ENCODE peak calls at places on chromosomes 3 and 15, in eight cellular contexts. S is GM12891, T is transverse colon, N is IMR-90, X is heart left ventricle, H is adrenal gland, I is HCT116, E is body of pancreas. C is an unnamed sample.

GRCh38 chr3:16824085-16824696 is 60.6 kb upstream of the PLCL2 start:
- DNase-seq in S (no peak), T (no peak), N (no peak), X (no peak), H (no peak), I (no peak), E (no peak), C (no peak)

GRCh38 chr3:9536212-9536611 is 17.4 kb downstream of the LHFPL4 start:
- DNase-seq in S (no peak), T (no peak), N (no peak), X (no peak), H (no peak), I (no peak), E (no peak), C (no peak)

GRCh38 chr15:25394893-25395292 is 43.9 kb downstream of the UBE3A start:
- DNase-seq in S (no peak), T (no peak), N (no peak), X (no peak), H (no peak), I (no peak), E (no peak), C (no peak)

GRCh38 chr3:123137001-123137400 is 64.7 kb upstream of the SEC22A start:
- DNase-seq in S (no peak), T (no peak), N (no peak), X (no peak), H (no peak), I (no peak), E (no peak), C (no peak)

GRCh38 chr15:74242296-74242929 is 6.3 kb downstream of the CCDC33 start:
- DNase-seq in S (no peak), T (no peak), N (peak), X (no peak), H (peak), I (peak), E (peak), C (peak)

GRCh38 chr3:89114841-89115223 is 7.4 kb downstream of the EPHA3 start:
- DNase-seq in S (no peak), T (no peak), N (no peak), X (no peak), H (no peak), I (no peak), E (no peak), C (no peak)

GRCh38 chr3:184029456-184029950 is 2.0 kb upstream of the HTR3D start:
- DNase-seq in S (no peak), T (no peak), N (no peak), X (no peak), H (no peak), I (no peak), E (no peak), C (no peak)

GRCh38 chr3:194816748-194817591 is 131.3 kb downstream of the FAM43A start:
- DNase-seq in S (no peak), T (no peak), N (no peak), X (no peak), H (no peak), I (no peak), E (no peak), C (no peak)

GRCh38 chr3:54120657-54121403 is 1.5 kb upstream of the CACNA2D3 start:
- DNase-seq in S (peak), T (no peak), N (no peak), X (peak), H (no peak), I (no peak), E (peak), C (no peak)

GRCh38 chr3:145903472-145904013 is 257.4 kb downstream of the PLOD2 start:
- DNase-seq in S (no peak), T (no peak), N (no peak), X (no peak), H (no peak), I (no peak), E (no peak), C (no peak)

GRCh38 chr15:38176155-38176554 is 76.5 kb upstream of the SPRED1 start:
- DNase-seq in S (no peak), T (no peak), N (peak), X (no peak), H (no peak), I (no peak), E (no peak), C (no peak)

DNA sequence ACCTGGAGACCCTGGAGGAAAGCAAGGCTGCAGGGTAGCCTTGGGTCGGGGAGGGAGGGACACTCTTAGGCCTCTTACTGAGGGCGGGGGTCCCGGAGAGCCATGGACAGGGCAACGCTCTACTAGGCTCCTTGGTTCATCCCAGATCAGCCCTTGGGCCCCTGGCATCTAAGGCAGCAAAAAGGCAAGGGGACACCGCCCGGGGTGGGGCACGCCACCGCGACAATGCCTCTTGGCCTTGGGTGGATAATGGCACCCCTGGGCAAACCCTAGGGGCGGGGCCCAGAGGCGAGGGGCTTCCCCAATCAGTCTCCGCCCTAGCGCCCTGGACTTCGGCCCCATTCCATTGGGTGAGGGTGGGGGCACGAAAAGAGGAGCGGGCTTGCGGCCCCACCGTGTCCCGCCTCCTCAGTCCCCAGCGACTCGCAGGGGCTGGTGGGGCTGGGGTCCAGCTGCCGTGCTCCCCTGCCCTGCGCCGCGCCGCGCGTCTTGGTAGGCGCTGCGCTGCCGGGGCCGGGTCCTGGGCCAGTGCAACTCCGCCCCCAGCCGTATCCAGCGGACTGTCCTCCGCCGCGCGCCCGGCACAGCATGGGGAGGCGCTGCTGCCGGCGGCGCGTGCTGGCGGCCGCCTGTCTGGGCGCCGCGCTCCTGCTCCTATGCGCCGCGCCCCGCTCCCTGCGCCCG is at the start of gene CHST13:
- DNase-seq in S (no peak), T (peak), N (peak), X (peak), H (peak), I (no peak), E (peak), C (no peak)
- TF ChIP-seq POLR2A in S (no peak), T (peak), N (no peak), X (no peak), H (no peak), I (no peak), E (no peak), C (no peak)

GRCh38 chr3:129564981-129565644 is 22.1 kb downstream of the H1-8 start:
- DNase-seq in S (no peak), T (no peak), N (no peak), X (no peak), H (no peak), I (no peak), E (no peak), C (no peak)

GRCh38 chr3:129565902-129566301 is 22.9 kb downstream of the H1-8 start:
- DNase-seq in S (no peak), T (no peak), N (no peak), X (no peak), H (no peak), I (no peak), E (no peak), C (no peak)

GRCh38 chr3:129567932-129568331 is 25.0 kb downstream of the H1-8 start:
- DNase-seq in S (no peak), T (no peak), N (no peak), X (no peak), H (no peak), I (no peak), E (no peak), C (no peak)

GRCh38 chr3:129569856-129570255 is 26.9 kb downstream of the H1-8 start:
- DNase-seq in S (no peak), T (no peak), N (no peak), X (no peak), H (no peak), I (no peak), E (no peak), C (no peak)

DNA sequence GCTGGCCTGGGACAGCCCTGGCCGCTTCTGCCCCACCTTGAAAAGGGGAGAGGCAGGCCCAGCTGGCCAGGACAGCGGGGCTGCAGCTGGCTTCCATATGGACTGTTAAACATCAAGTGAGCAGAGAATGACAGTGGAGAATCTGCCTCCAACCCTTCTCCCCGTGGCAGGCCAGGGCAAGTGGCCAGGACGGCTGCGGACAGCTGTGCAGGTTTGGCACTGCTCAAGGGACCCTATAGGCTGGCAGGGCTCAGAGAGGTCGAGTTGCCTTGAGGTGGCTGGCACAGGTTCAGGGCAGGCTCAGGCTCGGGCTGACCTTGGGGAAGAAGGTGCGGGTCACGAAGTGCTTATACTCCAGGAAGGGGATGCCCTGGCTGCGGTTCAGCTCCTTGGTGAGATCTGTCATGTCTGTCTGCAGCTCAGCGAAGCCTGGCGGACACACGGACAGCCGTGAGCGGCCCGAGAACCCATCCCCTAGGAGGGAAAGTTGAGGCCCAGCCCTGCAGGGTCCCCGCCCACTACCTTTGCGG is 24.3 kb downstream of the H1-8 start:
- DNase-seq in S (no peak), T (no peak), N (no peak), X (peak), H (no peak), I (no peak), E (no peak), C (no peak)
- TF ChIP-seq POLR2A in S (no peak), T (no peak), N (no peak), X (no peak), H (no peak), I (no peak), E (no peak), C (no peak)

GRCh38 chr15:88636039-88636438 is 2.8 kb upstream of the ISG20 start:
- DNase-seq in S (no peak), T (peak), N (no peak), X (no peak), H (no peak), I (peak), E (peak), C (no peak)
- TF ChIP-seq POLR2A in S (no peak), T (peak), N (no peak), X (no peak), H (no peak), I (no peak), E (peak), C (no peak)

GRCh38 chr3:58006661-58007060 is 1.6 kb upstream of the FLNB start:
- DNase-seq in S (no peak), T (no peak), N (no peak), X (no peak), H (no peak), I (no peak), E (no peak), C (no peak)

GRCh38 chr3:58009026-58009748 is 965 bp downstream of the FLNB start:
- DNase-seq in S (peak), T (peak), N (no peak), X (peak), H (peak), I (no peak), E (peak), C (no peak)

GRCh38 chr3:58009749-58010535 is 1.7 kb downstream of the FLNB start:
- DNase-seq in S (no peak), T (peak), N (no peak), X (no peak), H (no peak), I (no peak), E (peak), C (no peak)

GRCh38 chr3:58010562-58010961 is 2.3 kb downstream of the FLNB start:
- DNase-seq in S (no peak), T (peak), N (peak), X (no peak), H (no peak), I (no peak), E (no peak), C (no peak)

DNA sequence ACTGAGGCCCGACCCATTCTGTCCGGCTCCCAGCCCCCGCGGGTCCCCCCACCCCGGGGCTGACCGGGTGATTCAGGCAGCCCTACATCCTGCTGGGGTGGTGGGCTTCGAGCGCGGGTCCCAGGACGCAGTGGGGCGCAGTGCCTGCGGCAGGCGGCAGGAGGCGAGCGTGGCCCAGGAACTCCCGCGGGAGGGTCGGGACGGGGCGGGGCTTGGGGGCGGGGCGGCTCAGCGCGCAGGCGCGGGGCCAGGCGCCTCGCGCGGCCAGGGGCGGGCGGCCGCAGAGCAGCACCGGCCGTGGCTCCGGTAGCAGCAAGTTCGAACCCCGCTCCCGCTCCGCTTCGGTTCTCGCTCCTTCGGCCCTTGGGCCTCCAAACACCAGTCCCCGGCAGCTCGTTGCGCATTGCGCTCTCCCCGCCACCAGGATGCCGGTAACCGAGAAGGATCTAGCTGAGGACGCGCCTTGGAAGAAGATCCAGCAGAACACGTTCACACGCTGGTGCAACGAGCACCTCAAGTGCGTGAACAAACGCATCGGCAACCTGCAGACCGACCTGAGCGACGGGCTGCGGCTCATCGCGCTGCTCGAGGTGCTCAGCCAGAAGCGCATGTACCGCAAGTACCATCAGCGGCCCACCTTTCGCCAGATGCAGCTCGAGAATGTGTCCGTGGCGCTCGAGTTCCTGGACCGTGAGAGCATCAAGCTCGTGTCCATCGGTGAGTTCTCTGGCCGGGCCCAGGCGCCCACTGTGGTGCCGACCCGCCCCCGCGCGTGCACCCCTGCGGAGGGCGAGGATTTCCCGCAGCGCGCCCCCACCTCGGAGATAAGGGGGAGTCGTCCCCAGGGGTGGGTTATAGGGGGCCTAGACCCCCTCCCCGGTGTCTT is at the start of gene FLNB:
- DNase-seq in S (peak), T (peak), N (peak), X (peak), H (peak), I (peak), E (peak), C (peak)
- TF ChIP-seq POLR2A in S (peak), T (peak), N (peak), X (peak), H (no peak), I (peak), E (peak), C (peak)

GRCh38 chr3:42772670-42773408 is at the start of gene CCDC13:
- DNase-seq in S (peak), T (peak), N (peak), X (peak), H (peak), I (no peak), E (peak), C (peak)
- TF ChIP-seq POLR2A in S (peak), T (peak), N (no peak), X (peak), H (no peak), I (no peak), E (peak), C (no peak)

DNA sequence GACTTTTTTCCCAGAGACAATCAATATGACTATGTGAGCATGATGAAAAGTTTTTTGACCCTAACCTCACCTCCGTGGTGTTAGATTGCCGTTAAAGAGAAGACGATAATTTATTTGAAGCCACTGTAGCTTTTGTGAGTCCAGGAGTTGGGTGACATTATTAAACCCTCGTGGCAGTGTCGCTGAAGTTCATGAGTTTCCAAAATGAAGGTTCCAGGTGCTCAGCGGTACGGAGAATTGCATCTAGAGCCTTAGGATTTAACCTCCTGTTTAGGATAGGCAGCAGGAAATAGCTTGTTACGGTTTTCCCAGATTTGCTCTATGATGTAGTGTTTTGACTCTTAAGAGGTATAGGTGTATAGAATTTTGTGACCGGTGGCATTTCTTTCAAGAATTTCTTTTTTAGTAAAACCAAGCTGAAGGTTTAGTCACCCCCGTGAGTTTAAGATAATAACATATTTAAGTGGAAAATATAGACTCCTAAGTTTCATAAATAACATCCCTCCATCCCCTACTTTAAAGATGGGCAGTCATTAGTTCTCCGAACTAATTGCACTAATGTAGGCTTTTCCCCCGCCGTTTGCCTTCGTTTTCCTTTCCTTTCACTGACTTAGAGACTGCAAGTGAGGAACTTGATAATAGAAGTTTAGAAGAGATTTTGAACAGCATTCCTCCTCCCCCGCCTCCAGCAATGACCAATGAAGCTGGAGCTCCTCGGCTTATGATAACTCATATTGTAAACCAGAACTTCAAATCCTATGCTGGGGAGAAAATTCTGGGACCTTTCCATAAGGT is 2.0 kb downstream of the SMC4 start:
- DNase-seq in S (no peak), T (peak), N (peak), X (no peak), H (no peak), I (no peak), E (no peak), C (no peak)
- TF ChIP-seq POLR2A in S (no peak), T (no peak), N (no peak), X (no peak), H (no peak), I (no peak), E (no peak), C (no peak)

C was measured in H54.